ENCODE peak calls at places on chromosomes 1 and 21, in six cellular contexts. W, E, U, V, P and H are unnamed samples.

GRCh38 chr21:40548134-40548533 is 298.8 kb downstream of the DSCAM start:
- DNase-seq in W (no peak), E (no peak), U (no peak), V (no peak), P (no peak), H (no peak)

GRCh38 chr1:58779837-58780585 is 3.8 kb downstream of the JUN start:
- DNase-seq in W (no peak), E (peak), U (peak), V (peak), P (peak), H (no peak)

GRCh38 chr1:244074559-244075171 is 23.6 kb downstream of the ZBTB18 start:
- DNase-seq in W (no peak), E (no peak), U (no peak), V (no peak), P (peak), H (peak)

GRCh38 chr1:168825129-168825528 is 96.1 kb upstream of the DPT start:
- DNase-seq in W (no peak), E (no peak), U (no peak), V (no peak), P (no peak), H (no peak)

GRCh38 chr1:66242646-66243547 is 291.1 kb upstream of the SGIP1 start:
- DNase-seq in W (peak), E (peak), U (peak), V (peak), P (peak), H (peak)

GRCh38 chr1:109210058-109210457 is 3.7 kb upstream of the SARS1 start:
- DNase-seq in W (no peak), E (no peak), U (no peak), V (no peak), P (no peak), H (no peak)

GRCh38 chr1:1421147-1421906 is at the start of gene ANKRD65:
- DNase-seq in W (peak), E (no peak), U (peak), V (no peak), P (no peak), H (no peak)

GRCh38 chr1:36350659-36351171 is 27.3 kb upstream of the EVA1B start:
- DNase-seq in W (no peak), E (peak), U (no peak), V (peak), P (no peak), H (peak)

GRCh38 chr1:167863921-167864279 is 50.0 kb downstream of the ADCY10 start:
- DNase-seq in W (no peak), E (no peak), U (no peak), V (no peak), P (no peak), H (no peak)

GRCh38 chr1:66438062-66438970 is 95.6 kb upstream of the SGIP1 start:
- DNase-seq in W (no peak), E (no peak), U (no peak), V (peak), P (no peak), H (peak)

GRCh38 chr1:185824106-185824505 is 89.9 kb downstream of the HMCN1 start:
- DNase-seq in W (no peak), E (no peak), U (no peak), V (no peak), P (no peak), H (no peak)

GRCh38 chr1:178653091-178653490 is 72.0 kb upstream of the RALGPS2 start:
- DNase-seq in W (no peak), E (peak), U (no peak), V (peak), P (no peak), H (no peak)

GRCh38 chr1:67280696-67281095 is 27.0 kb upstream of the IL12RB2 start:
- DNase-seq in W (no peak), E (no peak), U (no peak), V (no peak), P (no peak), H (no peak)

GRCh38 chr1:27299385-27300252 is 22.3 kb upstream of the TMEM222 start:
- DNase-seq in W (no peak), E (peak), U (peak), V (peak), P (peak), H (no peak)

GRCh38 chr1:204249736-204250427 is 36.1 kb upstream of the GOLT1A start:
- DNase-seq in W (no peak), E (no peak), U (no peak), V (no peak), P (no peak), H (no peak)

GRCh38 chr1:41728403-41729202 is 190.1 kb downstream of the HIVEP3 start:
- DNase-seq in W (no peak), E (no peak), U (no peak), V (no peak), P (peak), H (peak)

GRCh38 chr1:201543871-201544521 is 5.1 kb downstream of the NAV1 start:
- DNase-seq in W (no peak), E (no peak), U (no peak), V (no peak), P (no peak), H (no peak)

GRCh38 chr1:9080704-9081291 is 11.4 kb upstream of the SLC2A5 start:
- DNase-seq in W (peak), E (no peak), U (no peak), V (no peak), P (no peak), H (no peak)

GRCh38 chr1:30933874-30934252 is 25.3 kb upstream of the SDC3 start:
- DNase-seq in W (no peak), E (no peak), U (no peak), V (peak), P (no peak), H (no peak)

GRCh38 chr1:148372731-148373130 is 110.4 kb downstream of the PPIAL4G start:
- DNase-seq in W (no peak), E (no peak), U (no peak), V (peak), P (no peak), H (peak)

GRCh38 chr1:221801773-221802516 is 60.1 kb upstream of the DUSP10 start:
- DNase-seq in W (peak), E (no peak), U (no peak), V (peak), P (no peak), H (no peak)

GRCh38 chr21:42276076-42276475 is 39.1 kb downstream of the TFF3 start:
- DNase-seq in W (no peak), E (no peak), U (no peak), V (no peak), P (no peak), H (no peak)

GRCh38 chr1:2106681-2107405 is 56.6 kb downstream of the PRKCZ start:
- DNase-seq in W (no peak), E (no peak), U (no peak), V (no peak), P (no peak), H (no peak)

GRCh38 chr1:87151500-87152421 is 176.9 kb upstream of the LMO4 start:
- DNase-seq in W (peak), E (peak), U (peak), V (peak), P (peak), H (peak)

GRCh38 chr1:218499021-218499691 is 154.0 kb downstream of the TGFB2 start:
- DNase-seq in W (no peak), E (no peak), U (no peak), V (peak), P (no peak), H (no peak)

GRCh38 chr1:58724483-58724882 is 24.6 kb upstream of the MYSM1 start:
- DNase-seq in W (no peak), E (no peak), U (no peak), V (no peak), P (no peak), H (no peak)

GRCh38 chr1:63148825-63149645 is 173.3 kb upstream of the FOXD3 start:
- DNase-seq in W (peak), E (peak), U (peak), V (peak), P (peak), H (peak)

GRCh38 chr21:41899431-41900202 is 20.5 kb upstream of the PRDM15 start:
- DNase-seq in W (no peak), E (no peak), U (no peak), V (no peak), P (no peak), H (peak)

GRCh38 chr21:43954896-43955295 is 57.2 kb upstream of the TRAPPC10 start:
- DNase-seq in W (no peak), E (no peak), U (no peak), V (no peak), P (no peak), H (no peak)

GRCh38 chr1:17877316-17877715 is 122.2 kb downstream of the ACTL8 start:
- DNase-seq in W (no peak), E (no peak), U (no peak), V (no peak), P (no peak), H (no peak)

GRCh38 chr1:49229555-49229954 is 452.9 kb upstream of the BEND5 start:
- DNase-seq in W (no peak), E (no peak), U (peak), V (no peak), P (no peak), H (no peak)

GRCh38 chr1:77280962-77281361 is 857 bp upstream of the AK5 start:
- DNase-seq in W (no peak), E (no peak), U (no peak), V (no peak), P (no peak), H (no peak)

GRCh38 chr1:176857632-176858031 is 306.9 kb downstream of the ASTN1 start:
- DNase-seq in W (no peak), E (no peak), U (no peak), V (no peak), P (no peak), H (no peak)

GRCh38 chr1:225762444-225762843 is 15.2 kb upstream of the SRP9 start:
- DNase-seq in W (no peak), E (no peak), U (no peak), V (peak), P (no peak), H (no peak)

GRCh38 chr1:226293553-226293920 is 15.4 kb downstream of the LIN9 start:
- DNase-seq in W (no peak), E (no peak), U (no peak), V (no peak), P (peak), H (no peak)

GRCh38 chr1:203379831-203380230 is 28.9 kb upstream of the FMOD start:
- DNase-seq in W (no peak), E (no peak), U (no peak), V (no peak), P (no peak), H (no peak)

GRCh38 chr1:9767964-9768668 is 55.6 kb downstream of the CLSTN1 start:
- DNase-seq in W (no peak), E (no peak), U (no peak), V (no peak), P (peak), H (peak)

GRCh38 chr1:201348211-201348566 is 29.3 kb downstream of the TNNT2 start:
- DNase-seq in W (peak), E (peak), U (peak), V (peak), P (peak), H (peak)